ENCODE peak calls at places on chromosome 2, in four cellular contexts. T is aorta; W is frontal cortex; Y is stimulated activated CD8-positive, alpha-beta memory T cell treated with anti-CD3 and anti-CD28 coated beads, Interleukin-15, amount 100 ng/mL, for 24 hours. D is an unnamed sample.

GRCh38 chr2:54665436-54665856 is 58.0 kb upstream of the EML6 start:
- DNase-seq in T (no peak), W (no peak), Y (no peak), D (peak)

GRCh38 chr2:100708333-100708732 is 111.6 kb upstream of the NPAS2 start:
- DNase-seq in T (no peak), W (no peak), Y (no peak), D (no peak)

GRCh38 chr2:36889782-36890181 is 76.6 kb downstream of the STRN start:
- DNase-seq in T (no peak), W (no peak), Y (no peak), D (no peak)

GRCh38 chr2:110167326-110167955 is 37.4 kb downstream of the NPHP1 start:
- DNase-seq in T (no peak), W (no peak), Y (no peak), D (no peak)

GRCh38 chr2:47264183-47264582 is 109.1 kb upstream of the STPG4 start:
- DNase-seq in T (no peak), W (no peak), Y (no peak), D (no peak)

GRCh38 chr2:221518201-221518936 is 53.7 kb downstream of the EPHA4 start:
- DNase-seq in T (no peak), W (no peak), Y (no peak), D (peak)

GRCh38 chr2:134679740-134680139 is 39.1 kb downstream of the TMEM163 start:
- DNase-seq in T (no peak), W (no peak), Y (no peak), D (no peak)

GRCh38 chr2:58521803-58522602 is 280.9 kb upstream of the FANCL start:
- DNase-seq in T (no peak), W (no peak), Y (no peak), D (no peak)

GRCh38 chr2:30631051-30631671 is 176.1 kb downstream of the CAPN13 start:
- DNase-seq in T (no peak), W (no peak), Y (no peak), D (no peak)

GRCh38 chr2:158845869-158846268 is 50.8 kb downstream of the DAPL1 start:
- DNase-seq in T (no peak), W (no peak), Y (no peak), D (no peak)

GRCh38 chr2:17757321-17757720 is 3.4 kb downstream of the GEN1 start:
- DNase-seq in T (no peak), W (no peak), Y (no peak), D (no peak)

GRCh38 chr2:3443083-3443482 is 63.6 kb downstream of the TRAPPC12 start:
- DNase-seq in T (no peak), W (no peak), Y (no peak), D (no peak)

GRCh38 chr2:203814661-203815540 is 52.7 kb upstream of the CTLA4 start:
- DNase-seq in T (peak), W (peak), Y (no peak), D (no peak)

GRCh38 chr2:241896746-241897201 is 27.2 kb downstream of the RTP5 start:
- DNase-seq in T (peak), W (no peak), Y (no peak), D (peak)

GRCh38 chr2:98445167-98445522 is 487 bp downstream of the INPP4A start:
- DNase-seq in T (no peak), W (peak), Y (no peak), D (no peak)

GRCh38 chr2:3494984-3495666 is 24.2 kb downstream of the ADI1 start:
- DNase-seq in T (no peak), W (no peak), Y (no peak), D (no peak)

GRCh38 chr2:23658466-23658942 is 268.4 kb downstream of the ATAD2B start:
- DNase-seq in T (no peak), W (no peak), Y (no peak), D (no peak)

GRCh38 chr2:26849056-26850001 is 1.4 kb downstream of the DPYSL5 start:
- DNase-seq in T (no peak), W (peak), Y (no peak), D (peak)

GRCh38 chr2:96558061-96558460 is 21.5 kb downstream of the ARID5A start:
- DNase-seq in T (no peak), W (no peak), Y (no peak), D (no peak)

GRCh38 chr2:69010437-69011194 is 2.4 kb upstream of the ANTXR1 start:
- DNase-seq in T (no peak), W (no peak), Y (no peak), D (no peak)

GRCh38 chr2:241815477-241816430 is 6.8 kb downstream of the NEU4 start:
- DNase-seq in T (peak), W (no peak), Y (no peak), D (no peak)

D was measured in upper lobe of left lung.